ENCODE peak calls at places on chromosomes 7 and 10, in ten cellular contexts. Z, R, N, L, D, X, M, A, U and H are unnamed samples.

GRCh38 chr10:80324086-80324485 is 32.5 kb downstream of the DYDC1 start:
- DNase-seq in Z (no peak), R (no peak), N (no peak), L (no peak), D (no peak), X (no peak), M (no peak), A (no peak), U (peak; percentile 16), H (no peak)

GRCh38 chr10:9709849-9710248 is 1307.8 kb upstream of the CELF2 start:
- DNase-seq in Z (no peak), R (no peak), N (no peak), L (no peak), D (no peak), X (no peak), M (no peak), A (no peak), U (peak; percentile 31), H (no peak)

GRCh38 chr7:135758531-135758932 is 9.9 kb upstream of the FAM180A start:
- DNase-seq in Z (no peak), R (no peak), N (no peak), L (no peak), D (no peak), X (peak; percentile 73), M (no peak), A (no peak), U (peak; percentile 34), H (peak; percentile 60)

GRCh38 chr7:29859491-29860180 is 53.3 kb downstream of the WIPF3 start:
- DNase-seq in Z (no peak), R (no peak), N (no peak), L (no peak), D (no peak), X (no peak), M (no peak), A (no peak), U (no peak), H (peak; percentile 25)

GRCh38 chr7:39509912-39510311 is 56.3 kb upstream of the YAE1 start:
- DNase-seq in Z (no peak), R (no peak), N (no peak), L (no peak), D (no peak), X (no peak), M (no peak), A (no peak), U (no peak), H (no peak)

GRCh38 chr10:119341236-119342016 is 134.1 kb downstream of the GRK5 start:
- DNase-seq in Z (peak; percentile 59), R (no peak), N (peak; percentile 56), L (no peak), D (no peak), X (peak; percentile 79), M (peak; percentile 20), A (no peak), U (peak; percentile 83), H (no peak)

GRCh38 chr7:44740040-44740439 is 8.6 kb upstream of the ZMIZ2 start:
- DNase-seq in Z (no peak), R (no peak), N (no peak), L (no peak), D (no peak), X (no peak), M (no peak), A (no peak), U (no peak), H (no peak)

GRCh38 chr7:80440908-80441307 is 71.0 kb downstream of the GNAT3 start:
- DNase-seq in Z (no peak), R (no peak), N (no peak), L (no peak), D (no peak), X (no peak), M (no peak), A (no peak), U (peak; percentile 62), H (no peak)

GRCh38 chr10:68562666-68563522 is 2.8 kb downstream of the TET1 start:
- DNase-seq in Z (no peak), R (no peak), N (no peak), L (no peak), D (no peak), X (no peak), M (no peak), A (no peak), U (peak; percentile 78), H (no peak)

GRCh38 chr10:35882422-35883150 is 240.5 kb upstream of the FZD8 start:
- DNase-seq in Z (no peak), R (no peak), N (no peak), L (no peak), D (no peak), X (no peak), M (no peak), A (no peak), U (no peak), H (no peak)

GRCh38 chr7:143052041-143052440 is at the start of gene OR6V1:
- DNase-seq in Z (no peak), R (no peak), N (no peak), L (no peak), D (no peak), X (no peak), M (no peak), A (no peak), U (no peak), H (no peak)

GRCh38 chr10:16673443-16673842 is 143.8 kb downstream of the RSU1 start:
- DNase-seq in Z (no peak), R (no peak), N (no peak), L (no peak), D (no peak), X (no peak), M (no peak), A (no peak), U (no peak), H (no peak)

GRCh38 chr10:30813872-30814471 is 184.4 kb upstream of the LYZL2 start:
- DNase-seq in Z (no peak), R (no peak), N (no peak), L (no peak), D (no peak), X (no peak), M (no peak), A (no peak), U (peak; percentile 85), H (no peak)

GRCh38 chr7:105367458-105367857 is 21.3 kb downstream of the SRPK2 start:
- DNase-seq in Z (no peak), R (no peak), N (no peak), L (no peak), D (no peak), X (no peak), M (no peak), A (no peak), U (no peak), H (no peak)

GRCh38 chr7:105365541-105366534 is 22.9 kb downstream of the SRPK2 start:
- DNase-seq in Z (no peak), R (no peak), N (no peak), L (no peak), D (no peak), X (no peak), M (no peak), A (no peak), U (no peak), H (no peak)

GRCh38 chr7:105364748-105365147 is 24.0 kb downstream of the SRPK2 start:
- DNase-seq in Z (no peak), R (no peak), N (no peak), L (no peak), D (no peak), X (no peak), M (no peak), A (no peak), U (no peak), H (no peak)

DNA sequence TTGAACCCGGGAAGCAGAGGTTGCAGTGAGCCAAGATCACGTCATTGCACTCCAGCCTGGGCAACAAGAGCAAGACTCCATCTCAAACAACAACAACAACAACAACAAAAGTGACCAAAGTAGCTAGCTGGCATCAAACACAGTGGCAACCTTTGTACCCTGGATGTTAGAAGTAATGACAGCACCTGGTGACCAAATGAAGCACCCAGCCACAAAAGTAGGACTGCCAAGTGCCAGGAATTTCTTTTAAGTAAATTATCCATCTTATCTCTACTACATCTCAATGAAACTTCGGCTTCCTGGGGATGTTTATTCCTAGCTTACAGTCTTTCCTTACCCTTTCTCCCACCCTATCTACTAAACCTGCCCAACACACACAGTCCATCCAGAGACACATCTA is 18.8 kb downstream of the SRPK2 start:
- DNase-seq in Z (no peak), R (no peak), N (no peak), L (no peak), D (no peak), X (no peak), M (no peak), A (no peak), U (no peak), H (no peak)
- H3K4me1 ChIP-seq in Z (peaks cover 5% of the 10 kb centered on the region), R (peaks cover 25% of the 10 kb centered on the region), N (peaks cover 5% of the 10 kb centered on the region), L (peaks cover 3% of the 10 kb centered on the region), D (peaks cover 16% of the 10 kb centered on the region), X (peaks cover 2% of the 10 kb centered on the region), M (peaks cover 11% of the 10 kb centered on the region), A (no peaks in the 10 kb centered on the region), U (no peaks in the 10 kb centered on the region), H (peaks cover 4% of the 10 kb centered on the region)

GRCh38 chr7:73647725-73648592 is 19.7 kb upstream of the VPS37D start:
- DNase-seq in Z (no peak), R (no peak), N (no peak), L (peak; percentile 83), D (no peak), X (no peak), M (peak; percentile 34), A (no peak), U (no peak), H (no peak)
- H3K27ac ChIP-seq in Z (no peak overlapping the region), R (peak overlapping the region; percentile 72), N (no peak overlapping the region), L (no peak overlapping the region), D (no peak overlapping the region), X (no peak overlapping the region), M (no peak overlapping the region), A (no peak overlapping the region), U (no peak overlapping the region), H (no peak overlapping the region)

DNA sequence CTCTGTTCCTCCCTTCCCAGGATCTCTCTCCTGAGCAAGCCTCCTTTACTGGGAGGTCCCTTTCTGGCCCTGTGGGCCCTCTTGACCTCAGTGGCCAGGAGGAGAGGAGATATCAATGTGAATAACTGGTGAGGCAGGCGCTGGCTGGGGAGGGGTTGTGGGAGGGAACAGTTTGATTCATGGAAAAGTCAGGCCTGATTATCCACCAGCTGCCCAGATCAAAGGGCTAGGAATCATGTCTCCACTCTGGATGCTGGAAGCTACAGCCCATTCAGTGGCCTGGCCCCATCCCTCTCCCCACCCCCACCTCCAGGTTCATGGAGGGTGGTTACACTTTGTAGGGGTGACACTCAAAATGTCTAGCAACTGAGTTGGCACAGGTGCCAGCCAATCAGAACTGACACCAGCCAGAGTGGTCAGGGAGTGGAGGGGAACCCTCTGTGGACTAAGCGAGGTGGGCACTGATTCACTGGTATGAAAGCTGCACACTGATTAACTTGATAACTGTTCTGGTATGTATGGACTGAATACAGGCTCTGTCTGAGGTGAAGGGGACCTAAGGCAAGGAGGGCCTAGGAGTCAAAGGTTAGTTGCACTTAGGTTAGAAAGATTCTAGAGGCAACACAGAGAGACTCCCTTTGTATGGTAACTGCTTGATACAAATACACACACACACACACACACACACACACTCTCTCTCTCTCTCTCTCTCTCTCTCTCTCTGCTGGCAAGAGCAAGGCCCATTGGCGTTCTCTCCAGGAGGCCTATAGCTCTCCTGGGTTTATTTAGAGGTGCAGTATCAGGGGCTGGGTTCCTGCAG is 4.7 kb downstream of the PRRT4 start:
- DNase-seq in Z (no peak), R (no peak), N (no peak), L (no peak), D (no peak), X (no peak), M (no peak), A (no peak), U (no peak), H (no peak)
- H3K27me3 ChIP-seq in Z (no peaks in the 10 kb centered on the region), R (no peaks in the 10 kb centered on the region), N (peaks cover 10% of the 10 kb centered on the region), L (peaks cover 55% of the 10 kb centered on the region), D (peaks cover 13% of the 10 kb centered on the region), X (no peaks in the 10 kb centered on the region), M (no peaks in the 10 kb centered on the region), A (peaks cover 17% of the 10 kb centered on the region), U (peaks cover 87% of the 10 kb centered on the region), H (no peaks in the 10 kb centered on the region)

GRCh38 chr7:1942026-1942703 is 272.1 kb downstream of the ELFN1 start:
- DNase-seq in Z (peak; percentile 16), R (no peak), N (no peak), L (no peak), D (peak; percentile 61), X (no peak), M (no peak), A (no peak), U (no peak), H (no peak)
- H3K4me1 ChIP-seq in Z (peaks cover 9% of the 10 kb centered on the region), R (peaks cover 13% of the 10 kb centered on the region), N (peaks cover 58% of the 10 kb centered on the region), L (no peaks in the 10 kb centered on the region), D (peaks cover 39% of the 10 kb centered on the region), X (no peaks in the 10 kb centered on the region), M (peaks cover 57% of the 10 kb centered on the region), A (no peaks in the 10 kb centered on the region), U (peaks cover 4% of the 10 kb centered on the region), H (peaks cover 12% of the 10 kb centered on the region)